ENCODE peak calls at places on chromosome 10, in nine cellular contexts. One of them, this sample, is unnamed.

GRCh38 chr10:56823849-56824248 is 462.8 kb upstream of the ZWINT start:
- DNase-seq in SJSA1: no peak
- DNase-seq in coronary artery: no peak
- DNase-seq in skeletal muscle cell: no peak
- DNase-seq in RPMI7951: no peak
- DNase-seq in A549: no peak
- DNase-seq in GF-D8: no peak
- DNase-seq in activated T-cell treated with anti-CD3 and anti-CD28 coated beads, Interleukin-2, amount 50 U/mL, for 4 hours: no peak
- DNase-seq in AG09319: no peak
- DNase-seq in this sample: no peak

GRCh38 chr10:132418520-132419416 is 21.8 kb downstream of the PWWP2B start:
- DNase-seq in SJSA1: no peak
- DNase-seq in coronary artery: no peak
- DNase-seq in skeletal muscle cell: no peak
- DNase-seq in RPMI7951: peak
- DNase-seq in A549: peak
- DNase-seq in GF-D8: peak
- DNase-seq in activated T-cell treated with anti-CD3 and anti-CD28 coated beads, Interleukin-2, amount 50 U/mL, for 4 hours: no peak
- DNase-seq in AG09319: no peak
- DNase-seq in this sample: no peak

GRCh38 chr10:6912424-6912823 is 332.3 kb upstream of the PRKCQ start:
- DNase-seq in SJSA1: no peak
- DNase-seq in coronary artery: no peak
- DNase-seq in skeletal muscle cell: no peak
- DNase-seq in RPMI7951: no peak
- DNase-seq in A549: no peak
- DNase-seq in GF-D8: no peak
- DNase-seq in activated T-cell treated with anti-CD3 and anti-CD28 coated beads, Interleukin-2, amount 50 U/mL, for 4 hours: no peak
- DNase-seq in AG09319: no peak
- DNase-seq in this sample: no peak

GRCh38 chr10:102283488-102283887 is 38.2 kb downstream of the GBF1 start:
- DNase-seq in SJSA1: no peak
- DNase-seq in coronary artery: no peak
- DNase-seq in skeletal muscle cell: no peak
- DNase-seq in RPMI7951: no peak
- DNase-seq in A549: no peak
- DNase-seq in GF-D8: no peak
- DNase-seq in activated T-cell treated with anti-CD3 and anti-CD28 coated beads, Interleukin-2, amount 50 U/mL, for 4 hours: no peak
- DNase-seq in AG09319: no peak
- DNase-seq in this sample: no peak

GRCh38 chr10:72525277-72525676 is 100.6 kb downstream of the MICU1 start:
- DNase-seq in SJSA1: no peak
- DNase-seq in coronary artery: no peak
- DNase-seq in skeletal muscle cell: peak
- DNase-seq in RPMI7951: peak
- DNase-seq in A549: peak
- DNase-seq in GF-D8: no peak
- DNase-seq in activated T-cell treated with anti-CD3 and anti-CD28 coated beads, Interleukin-2, amount 50 U/mL, for 4 hours: no peak
- DNase-seq in AG09319: no peak
- DNase-seq in this sample: no peak

GRCh38 chr10:115963848-115964247 is 309.2 kb downstream of the GFRA1 start:
- DNase-seq in SJSA1: peak
- DNase-seq in coronary artery: no peak
- DNase-seq in skeletal muscle cell: no peak
- DNase-seq in RPMI7951: no peak
- DNase-seq in A549: no peak
- DNase-seq in GF-D8: no peak
- DNase-seq in activated T-cell treated with anti-CD3 and anti-CD28 coated beads, Interleukin-2, amount 50 U/mL, for 4 hours: no peak
- DNase-seq in AG09319: no peak
- DNase-seq in this sample: no peak

GRCh38 chr10:70756710-70757360 is 28.3 kb downstream of the TBATA start:
- DNase-seq in SJSA1: no peak
- DNase-seq in coronary artery: no peak
- DNase-seq in skeletal muscle cell: no peak
- DNase-seq in RPMI7951: peak
- DNase-seq in A549: no peak
- DNase-seq in GF-D8: no peak
- DNase-seq in activated T-cell treated with anti-CD3 and anti-CD28 coated beads, Interleukin-2, amount 50 U/mL, for 4 hours: no peak
- DNase-seq in AG09319: no peak
- DNase-seq in this sample: no peak

GRCh38 chr10:63343476-63343875 is 122.3 kb downstream of the JMJD1C start:
- DNase-seq in SJSA1: peak
- DNase-seq in coronary artery: no peak
- DNase-seq in skeletal muscle cell: no peak
- DNase-seq in RPMI7951: no peak
- DNase-seq in A549: no peak
- DNase-seq in GF-D8: no peak
- DNase-seq in activated T-cell treated with anti-CD3 and anti-CD28 coated beads, Interleukin-2, amount 50 U/mL, for 4 hours: no peak
- DNase-seq in AG09319: no peak
- DNase-seq in this sample: no peak

GRCh38 chr10:5485948-5486851 is 13.2 kb downstream of the CALML5 start:
- DNase-seq in SJSA1: no peak
- DNase-seq in coronary artery: no peak
- DNase-seq in skeletal muscle cell: no peak
- DNase-seq in RPMI7951: no peak
- DNase-seq in A549: no peak
- DNase-seq in GF-D8: no peak
- DNase-seq in activated T-cell treated with anti-CD3 and anti-CD28 coated beads, Interleukin-2, amount 50 U/mL, for 4 hours: no peak
- DNase-seq in AG09319: no peak
- DNase-seq in this sample: no peak

GRCh38 chr10:112365014-112365432 is 8.9 kb upstream of the ACSL5 start:
- DNase-seq in SJSA1: no peak
- DNase-seq in coronary artery: no peak
- DNase-seq in skeletal muscle cell: no peak
- DNase-seq in RPMI7951: no peak
- DNase-seq in A549: no peak
- DNase-seq in GF-D8: no peak
- DNase-seq in activated T-cell treated with anti-CD3 and anti-CD28 coated beads, Interleukin-2, amount 50 U/mL, for 4 hours: no peak
- DNase-seq in AG09319: no peak
- DNase-seq in this sample: no peak

GRCh38 chr10:7408003-7408493 is 2.8 kb downstream of the SFMBT2 start:
- DNase-seq in SJSA1: no peak
- DNase-seq in coronary artery: no peak
- DNase-seq in skeletal muscle cell: no peak
- DNase-seq in RPMI7951: no peak
- DNase-seq in A549: no peak
- DNase-seq in GF-D8: peak
- DNase-seq in activated T-cell treated with anti-CD3 and anti-CD28 coated beads, Interleukin-2, amount 50 U/mL, for 4 hours: peak
- DNase-seq in AG09319: no peak
- DNase-seq in this sample: no peak

GRCh38 chr10:53079283-53079682 is 306.7 kb upstream of the MBL2 start:
- DNase-seq in SJSA1: no peak
- DNase-seq in coronary artery: no peak
- DNase-seq in skeletal muscle cell: no peak
- DNase-seq in RPMI7951: no peak
- DNase-seq in A549: no peak
- DNase-seq in GF-D8: no peak
- DNase-seq in activated T-cell treated with anti-CD3 and anti-CD28 coated beads, Interleukin-2, amount 50 U/mL, for 4 hours: no peak
- DNase-seq in AG09319: no peak
- DNase-seq in this sample: no peak